ENCODE peak calls at places on chromosomes 6 and 20, in nine cellular contexts. One of them, this sample, is unnamed.

GRCh38 chr20:5757949-5758348 is 7.7 kb downstream of the SHLD1 start:
- DNase-seq in sciatic nerve: no peak
- DNase-seq in NCI-H748 treated with DMSO at 0.1 percent for 48 hours: no peak
- DNase-seq in T-cell: no peak
- DNase-seq in effector CD4-positive, alpha-beta T cell: no peak
- DNase-seq in stimulated activated CD4-positive, alpha-beta T cell treated with anti-CD3 and anti-CD28 coated beads, Interleukin-4, amount 100 ng/mL, for 24 hours: no peak
- DNase-seq in choroid plexus epithelial cell: no peak
- DNase-seq in NCI-H1092: no peak
- DNase-seq in neural progenitor cell: no peak
- DNase-seq in this sample: no peak

GRCh38 chr6:141551318-141551717 is 581.4 kb upstream of the GJE1 start:
- DNase-seq in sciatic nerve: no peak
- DNase-seq in NCI-H748 treated with DMSO at 0.1 percent for 48 hours: no peak
- DNase-seq in T-cell: no peak
- DNase-seq in effector CD4-positive, alpha-beta T cell: no peak
- DNase-seq in stimulated activated CD4-positive, alpha-beta T cell treated with anti-CD3 and anti-CD28 coated beads, Interleukin-4, amount 100 ng/mL, for 24 hours: no peak
- DNase-seq in choroid plexus epithelial cell: peak
- DNase-seq in NCI-H1092: no peak
- DNase-seq in neural progenitor cell: no peak
- DNase-seq in this sample: no peak

GRCh38 chr6:34912715-34913464 is 23.8 kb downstream of the ANKS1A start:
- DNase-seq in sciatic nerve: no peak
- DNase-seq in NCI-H748 treated with DMSO at 0.1 percent for 48 hours: no peak
- DNase-seq in T-cell: no peak
- DNase-seq in effector CD4-positive, alpha-beta T cell: peak
- DNase-seq in stimulated activated CD4-positive, alpha-beta T cell treated with anti-CD3 and anti-CD28 coated beads, Interleukin-4, amount 100 ng/mL, for 24 hours: peak
- DNase-seq in choroid plexus epithelial cell: peak
- DNase-seq in NCI-H1092: no peak
- DNase-seq in neural progenitor cell: no peak
- DNase-seq in this sample: no peak

GRCh38 chr6:136652656-136653055 is 102.4 kb upstream of the MAP7 start:
- DNase-seq in sciatic nerve: no peak
- DNase-seq in NCI-H748 treated with DMSO at 0.1 percent for 48 hours: no peak
- DNase-seq in T-cell: no peak
- DNase-seq in effector CD4-positive, alpha-beta T cell: no peak
- DNase-seq in stimulated activated CD4-positive, alpha-beta T cell treated with anti-CD3 and anti-CD28 coated beads, Interleukin-4, amount 100 ng/mL, for 24 hours: no peak
- DNase-seq in choroid plexus epithelial cell: no peak
- DNase-seq in NCI-H1092: no peak
- DNase-seq in neural progenitor cell: no peak
- DNase-seq in this sample: no peak

GRCh38 chr20:33005132-33005566 is 916 bp upstream of the SUN5 start:
- DNase-seq in sciatic nerve: no peak
- DNase-seq in NCI-H748 treated with DMSO at 0.1 percent for 48 hours: no peak
- DNase-seq in T-cell: peak
- DNase-seq in effector CD4-positive, alpha-beta T cell: no peak
- DNase-seq in stimulated activated CD4-positive, alpha-beta T cell treated with anti-CD3 and anti-CD28 coated beads, Interleukin-4, amount 100 ng/mL, for 24 hours: peak
- DNase-seq in choroid plexus epithelial cell: peak
- DNase-seq in NCI-H1092: no peak
- DNase-seq in neural progenitor cell: peak
- DNase-seq in this sample: no peak

GRCh38 chr20:33475381-33476160 is 14.3 kb upstream of the CBFA2T2 start:
- DNase-seq in sciatic nerve: no peak
- DNase-seq in NCI-H748 treated with DMSO at 0.1 percent for 48 hours: peak
- DNase-seq in T-cell: no peak
- DNase-seq in effector CD4-positive, alpha-beta T cell: no peak
- DNase-seq in stimulated activated CD4-positive, alpha-beta T cell treated with anti-CD3 and anti-CD28 coated beads, Interleukin-4, amount 100 ng/mL, for 24 hours: no peak
- DNase-seq in choroid plexus epithelial cell: no peak
- DNase-seq in NCI-H1092: peak
- DNase-seq in neural progenitor cell: peak
- DNase-seq in this sample: no peak

GRCh38 chr6:88166901-88167624 is 916 bp upstream of the CNR1 start:
- DNase-seq in sciatic nerve: no peak
- DNase-seq in NCI-H748 treated with DMSO at 0.1 percent for 48 hours: peak
- DNase-seq in T-cell: no peak
- DNase-seq in effector CD4-positive, alpha-beta T cell: no peak
- DNase-seq in stimulated activated CD4-positive, alpha-beta T cell treated with anti-CD3 and anti-CD28 coated beads, Interleukin-4, amount 100 ng/mL, for 24 hours: no peak
- DNase-seq in choroid plexus epithelial cell: peak
- DNase-seq in NCI-H1092: no peak
- DNase-seq in neural progenitor cell: peak
- DNase-seq in this sample: no peak

GRCh38 chr6:157629220-157629619 is 193.8 kb upstream of the SNX9 start:
- DNase-seq in sciatic nerve: no peak
- DNase-seq in NCI-H748 treated with DMSO at 0.1 percent for 48 hours: no peak
- DNase-seq in T-cell: no peak
- DNase-seq in effector CD4-positive, alpha-beta T cell: no peak
- DNase-seq in stimulated activated CD4-positive, alpha-beta T cell treated with anti-CD3 and anti-CD28 coated beads, Interleukin-4, amount 100 ng/mL, for 24 hours: no peak
- DNase-seq in choroid plexus epithelial cell: peak
- DNase-seq in NCI-H1092: no peak
- DNase-seq in neural progenitor cell: no peak
- DNase-seq in this sample: no peak

GRCh38 chr6:100664274-100665040 is 199.7 kb upstream of the SIM1 start:
- DNase-seq in sciatic nerve: no peak
- DNase-seq in NCI-H748 treated with DMSO at 0.1 percent for 48 hours: peak
- DNase-seq in T-cell: no peak
- DNase-seq in effector CD4-positive, alpha-beta T cell: no peak
- DNase-seq in stimulated activated CD4-positive, alpha-beta T cell treated with anti-CD3 and anti-CD28 coated beads, Interleukin-4, amount 100 ng/mL, for 24 hours: no peak
- DNase-seq in choroid plexus epithelial cell: peak
- DNase-seq in NCI-H1092: no peak
- DNase-seq in neural progenitor cell: peak
- DNase-seq in this sample: no peak

GRCh38 chr6:150924808-150925654 is 59.5 kb downstream of the MTHFD1L start:
- DNase-seq in sciatic nerve: no peak
- DNase-seq in NCI-H748 treated with DMSO at 0.1 percent for 48 hours: no peak
- DNase-seq in T-cell: no peak
- DNase-seq in effector CD4-positive, alpha-beta T cell: no peak
- DNase-seq in stimulated activated CD4-positive, alpha-beta T cell treated with anti-CD3 and anti-CD28 coated beads, Interleukin-4, amount 100 ng/mL, for 24 hours: no peak
- DNase-seq in choroid plexus epithelial cell: peak
- DNase-seq in NCI-H1092: no peak
- DNase-seq in neural progenitor cell: no peak
- DNase-seq in this sample: no peak

GRCh38 chr20:17083738-17084137 is 143.1 kb upstream of the PCSK2 start:
- DNase-seq in sciatic nerve: no peak
- DNase-seq in NCI-H748 treated with DMSO at 0.1 percent for 48 hours: no peak
- DNase-seq in T-cell: no peak
- DNase-seq in effector CD4-positive, alpha-beta T cell: no peak
- DNase-seq in stimulated activated CD4-positive, alpha-beta T cell treated with anti-CD3 and anti-CD28 coated beads, Interleukin-4, amount 100 ng/mL, for 24 hours: no peak
- DNase-seq in choroid plexus epithelial cell: no peak
- DNase-seq in NCI-H1092: no peak
- DNase-seq in neural progenitor cell: peak
- DNase-seq in this sample: no peak

GRCh38 chr6:38730136-38730862 is 15.2 kb downstream of the DNAH8 start:
- DNase-seq in sciatic nerve: no peak
- DNase-seq in NCI-H748 treated with DMSO at 0.1 percent for 48 hours: no peak
- DNase-seq in T-cell: no peak
- DNase-seq in effector CD4-positive, alpha-beta T cell: no peak
- DNase-seq in stimulated activated CD4-positive, alpha-beta T cell treated with anti-CD3 and anti-CD28 coated beads, Interleukin-4, amount 100 ng/mL, for 24 hours: no peak
- DNase-seq in choroid plexus epithelial cell: no peak
- DNase-seq in NCI-H1092: no peak
- DNase-seq in neural progenitor cell: no peak
- DNase-seq in this sample: no peak

GRCh38 chr6:32700391-32701040 is 34.1 kb upstream of the HLA-DQB1 start:
- DNase-seq in sciatic nerve: no peak
- DNase-seq in NCI-H748 treated with DMSO at 0.1 percent for 48 hours: peak
- DNase-seq in T-cell: peak
- DNase-seq in effector CD4-positive, alpha-beta T cell: peak
- DNase-seq in stimulated activated CD4-positive, alpha-beta T cell treated with anti-CD3 and anti-CD28 coated beads, Interleukin-4, amount 100 ng/mL, for 24 hours: peak
- DNase-seq in choroid plexus epithelial cell: peak
- DNase-seq in NCI-H1092: no peak
- DNase-seq in neural progenitor cell: peak
- DNase-seq in this sample: no peak

GRCh38 chr20:16476032-16476431 is 97.2 kb downstream of the KIF16B start:
- DNase-seq in sciatic nerve: no peak
- DNase-seq in NCI-H748 treated with DMSO at 0.1 percent for 48 hours: peak
- DNase-seq in T-cell: no peak
- DNase-seq in effector CD4-positive, alpha-beta T cell: no peak
- DNase-seq in stimulated activated CD4-positive, alpha-beta T cell treated with anti-CD3 and anti-CD28 coated beads, Interleukin-4, amount 100 ng/mL, for 24 hours: no peak
- DNase-seq in choroid plexus epithelial cell: peak
- DNase-seq in NCI-H1092: peak
- DNase-seq in neural progenitor cell: peak
- DNase-seq in this sample: no peak

GRCh38 chr6:157068691-157069228 is 254.6 kb downstream of the TMEM242 start:
- DNase-seq in sciatic nerve: no peak
- DNase-seq in NCI-H748 treated with DMSO at 0.1 percent for 48 hours: no peak
- DNase-seq in T-cell: no peak
- DNase-seq in effector CD4-positive, alpha-beta T cell: no peak
- DNase-seq in stimulated activated CD4-positive, alpha-beta T cell treated with anti-CD3 and anti-CD28 coated beads, Interleukin-4, amount 100 ng/mL, for 24 hours: no peak
- DNase-seq in choroid plexus epithelial cell: peak
- DNase-seq in NCI-H1092: no peak
- DNase-seq in neural progenitor cell: no peak
- DNase-seq in this sample: no peak

GRCh38 chr20:19758888-19759331 is 852 bp downstream of the RIN2 start:
- DNase-seq in sciatic nerve: no peak
- DNase-seq in NCI-H748 treated with DMSO at 0.1 percent for 48 hours: no peak
- DNase-seq in T-cell: no peak
- DNase-seq in effector CD4-positive, alpha-beta T cell: no peak
- DNase-seq in stimulated activated CD4-positive, alpha-beta T cell treated with anti-CD3 and anti-CD28 coated beads, Interleukin-4, amount 100 ng/mL, for 24 hours: no peak
- DNase-seq in choroid plexus epithelial cell: peak
- DNase-seq in NCI-H1092: no peak
- DNase-seq in neural progenitor cell: peak
- DNase-seq in this sample: no peak

GRCh38 chr6:114989279-114989964 is 646.6 kb upstream of the HS3ST5 start:
- DNase-seq in sciatic nerve: no peak
- DNase-seq in NCI-H748 treated with DMSO at 0.1 percent for 48 hours: no peak
- DNase-seq in T-cell: peak
- DNase-seq in effector CD4-positive, alpha-beta T cell: no peak
- DNase-seq in stimulated activated CD4-positive, alpha-beta T cell treated with anti-CD3 and anti-CD28 coated beads, Interleukin-4, amount 100 ng/mL, for 24 hours: no peak
- DNase-seq in choroid plexus epithelial cell: no peak
- DNase-seq in NCI-H1092: no peak
- DNase-seq in neural progenitor cell: no peak
- DNase-seq in this sample: no peak

GRCh38 chr20:61885759-61886715 is 179.6 kb downstream of the TAF4 start:
- DNase-seq in sciatic nerve: no peak
- DNase-seq in NCI-H748 treated with DMSO at 0.1 percent for 48 hours: no peak
- DNase-seq in T-cell: no peak
- DNase-seq in effector CD4-positive, alpha-beta T cell: no peak
- DNase-seq in stimulated activated CD4-positive, alpha-beta T cell treated with anti-CD3 and anti-CD28 coated beads, Interleukin-4, amount 100 ng/mL, for 24 hours: no peak
- DNase-seq in choroid plexus epithelial cell: no peak
- DNase-seq in NCI-H1092: no peak
- DNase-seq in neural progenitor cell: no peak
- DNase-seq in this sample: no peak

GRCh38 chr6:1624848-1625341 is 15.2 kb downstream of the FOXC1 start:
- DNase-seq in sciatic nerve: no peak
- DNase-seq in NCI-H748 treated with DMSO at 0.1 percent for 48 hours: no peak
- DNase-seq in T-cell: no peak
- DNase-seq in effector CD4-positive, alpha-beta T cell: no peak
- DNase-seq in stimulated activated CD4-positive, alpha-beta T cell treated with anti-CD3 and anti-CD28 coated beads, Interleukin-4, amount 100 ng/mL, for 24 hours: no peak
- DNase-seq in choroid plexus epithelial cell: no peak
- DNase-seq in NCI-H1092: no peak
- DNase-seq in neural progenitor cell: peak
- DNase-seq in this sample: no peak

GRCh38 chr20:3135507-3136070 is 24.1 kb downstream of the FASTKD5 start:
- DNase-seq in sciatic nerve: no peak
- DNase-seq in NCI-H748 treated with DMSO at 0.1 percent for 48 hours: no peak
- DNase-seq in T-cell: no peak
- DNase-seq in effector CD4-positive, alpha-beta T cell: no peak
- DNase-seq in stimulated activated CD4-positive, alpha-beta T cell treated with anti-CD3 and anti-CD28 coated beads, Interleukin-4, amount 100 ng/mL, for 24 hours: peak
- DNase-seq in choroid plexus epithelial cell: peak
- DNase-seq in NCI-H1092: no peak
- DNase-seq in neural progenitor cell: no peak
- DNase-seq in this sample: no peak

GRCh38 chr20:10769700-10770099 is 95.9 kb upstream of the JAG1 start:
- DNase-seq in sciatic nerve: no peak
- DNase-seq in NCI-H748 treated with DMSO at 0.1 percent for 48 hours: no peak
- DNase-seq in T-cell: no peak
- DNase-seq in effector CD4-positive, alpha-beta T cell: no peak
- DNase-seq in stimulated activated CD4-positive, alpha-beta T cell treated with anti-CD3 and anti-CD28 coated beads, Interleukin-4, amount 100 ng/mL, for 24 hours: no peak
- DNase-seq in choroid plexus epithelial cell: peak
- DNase-seq in NCI-H1092: no peak
- DNase-seq in neural progenitor cell: peak
- DNase-seq in this sample: no peak

GRCh38 chr6:156107514-156108150 is 652.0 kb upstream of the NOX3 start:
- DNase-seq in sciatic nerve: no peak
- DNase-seq in NCI-H748 treated with DMSO at 0.1 percent for 48 hours: peak
- DNase-seq in T-cell: no peak
- DNase-seq in effector CD4-positive, alpha-beta T cell: no peak
- DNase-seq in stimulated activated CD4-positive, alpha-beta T cell treated with anti-CD3 and anti-CD28 coated beads, Interleukin-4, amount 100 ng/mL, for 24 hours: no peak
- DNase-seq in choroid plexus epithelial cell: no peak
- DNase-seq in NCI-H1092: no peak
- DNase-seq in neural progenitor cell: peak
- DNase-seq in this sample: no peak

GRCh38 chr6:45613678-45614077 is 235.9 kb upstream of the SUPT3H start:
- DNase-seq in sciatic nerve: peak
- DNase-seq in NCI-H748 treated with DMSO at 0.1 percent for 48 hours: no peak
- DNase-seq in T-cell: no peak
- DNase-seq in effector CD4-positive, alpha-beta T cell: no peak
- DNase-seq in stimulated activated CD4-positive, alpha-beta T cell treated with anti-CD3 and anti-CD28 coated beads, Interleukin-4, amount 100 ng/mL, for 24 hours: no peak
- DNase-seq in choroid plexus epithelial cell: peak
- DNase-seq in NCI-H1092: no peak
- DNase-seq in neural progenitor cell: no peak
- DNase-seq in this sample: no peak

GRCh38 chr6:53461041-53461656 is 83.8 kb downstream of the GCLC start:
- DNase-seq in sciatic nerve: no peak
- DNase-seq in NCI-H748 treated with DMSO at 0.1 percent for 48 hours: peak
- DNase-seq in T-cell: no peak
- DNase-seq in effector CD4-positive, alpha-beta T cell: no peak
- DNase-seq in stimulated activated CD4-positive, alpha-beta T cell treated with anti-CD3 and anti-CD28 coated beads, Interleukin-4, amount 100 ng/mL, for 24 hours: no peak
- DNase-seq in choroid plexus epithelial cell: no peak
- DNase-seq in NCI-H1092: no peak
- DNase-seq in neural progenitor cell: no peak
- DNase-seq in this sample: no peak

GRCh38 chr6:15553031-15553430 is 109.8 kb downstream of the DTNBP1 start:
- DNase-seq in sciatic nerve: no peak
- DNase-seq in NCI-H748 treated with DMSO at 0.1 percent for 48 hours: no peak
- DNase-seq in T-cell: no peak
- DNase-seq in effector CD4-positive, alpha-beta T cell: no peak
- DNase-seq in stimulated activated CD4-positive, alpha-beta T cell treated with anti-CD3 and anti-CD28 coated beads, Interleukin-4, amount 100 ng/mL, for 24 hours: no peak
- DNase-seq in choroid plexus epithelial cell: no peak
- DNase-seq in NCI-H1092: no peak
- DNase-seq in neural progenitor cell: no peak
- DNase-seq in this sample: no peak

GRCh38 chr6:125923371-125923877 is 33.1 kb upstream of the HINT3 start:
- DNase-seq in sciatic nerve: no peak
- DNase-seq in NCI-H748 treated with DMSO at 0.1 percent for 48 hours: no peak
- DNase-seq in T-cell: no peak
- DNase-seq in effector CD4-positive, alpha-beta T cell: no peak
- DNase-seq in stimulated activated CD4-positive, alpha-beta T cell treated with anti-CD3 and anti-CD28 coated beads, Interleukin-4, amount 100 ng/mL, for 24 hours: no peak
- DNase-seq in choroid plexus epithelial cell: peak
- DNase-seq in NCI-H1092: no peak
- DNase-seq in neural progenitor cell: no peak
- DNase-seq in this sample: no peak

GRCh38 chr6:163340201-163340887 is 74.2 kb upstream of the QKI start:
- DNase-seq in sciatic nerve: no peak
- DNase-seq in NCI-H748 treated with DMSO at 0.1 percent for 48 hours: no peak
- DNase-seq in T-cell: no peak
- DNase-seq in effector CD4-positive, alpha-beta T cell: no peak
- DNase-seq in stimulated activated CD4-positive, alpha-beta T cell treated with anti-CD3 and anti-CD28 coated beads, Interleukin-4, amount 100 ng/mL, for 24 hours: no peak
- DNase-seq in choroid plexus epithelial cell: no peak
- DNase-seq in NCI-H1092: no peak
- DNase-seq in neural progenitor cell: no peak
- DNase-seq in this sample: no peak

GRCh38 chr6:7904654-7905319 is 5.8 kb downstream of the TXNDC5 start:
- DNase-seq in sciatic nerve: no peak
- DNase-seq in NCI-H748 treated with DMSO at 0.1 percent for 48 hours: no peak
- DNase-seq in T-cell: no peak
- DNase-seq in effector CD4-positive, alpha-beta T cell: no peak
- DNase-seq in stimulated activated CD4-positive, alpha-beta T cell treated with anti-CD3 and anti-CD28 coated beads, Interleukin-4, amount 100 ng/mL, for 24 hours: no peak
- DNase-seq in choroid plexus epithelial cell: no peak
- DNase-seq in NCI-H1092: no peak
- DNase-seq in neural progenitor cell: no peak
- DNase-seq in this sample: no peak

This sample was measured in T-helper 9 cell.